ENCODE peak calls at places on chromosome 4, in five cellular contexts. U is vagina, H is RWPE1, N is astrocyte, Q is PC-3. X is an unnamed sample.

GRCh38 chr4:153246446-153247115 is 42.3 kb downstream of the TRIM2 start:
- DNase-seq in U (no peak), H (no peak), N (no peak), Q (no peak), X (no peak)

GRCh38 chr4:19514276-19515070 is 737.2 kb upstream of the SLIT2 start:
- DNase-seq in U (no peak), H (no peak), N (no peak), Q (no peak), X (no peak)

GRCh38 chr4:48223633-48224295 is 45.9 kb downstream of the TEC start:
- DNase-seq in U (no peak), H (peak; percentile 89), N (peak; percentile 10), Q (peak; percentile 90), X (no peak)

GRCh38 chr4:87973283-87974169 is 2.0 kb upstream of the SPP1 start:
- DNase-seq in U (no peak), H (peak; percentile 46), N (peak; percentile 94), Q (peak; percentile 70), X (peak; percentile 76)

GRCh38 chr4:15976456-15977096 is 13.6 kb upstream of the FGFBP2 start:
- DNase-seq in U (no peak), H (no peak), N (no peak), Q (no peak), X (no peak)

GRCh38 chr4:138275216-138275615 is 33.1 kb upstream of the SLC7A11 start:
- DNase-seq in U (no peak), H (no peak), N (no peak), Q (no peak), X (no peak)

GRCh38 chr4:8689741-8690140 is 97.2 kb downstream of the CPZ start:
- DNase-seq in U (no peak), H (no peak), N (no peak), Q (no peak), X (no peak)

GRCh38 chr4:138650917-138651564 is 364.5 kb upstream of the NOCT start:
- DNase-seq in U (no peak), H (peak; percentile 30), N (peak; percentile 96), Q (peak; percentile 25), X (peak; percentile 85)

GRCh38 chr4:80252953-80253352 is 13.5 kb upstream of the FGF5 start:
- DNase-seq in U (no peak), H (no peak), N (no peak), Q (no peak), X (no peak)

GRCh38 chr4:122131562-122132157 is 20.5 kb upstream of the BLTP1 start:
- DNase-seq in U (no peak), H (no peak), N (no peak), Q (no peak), X (no peak)

GRCh38 chr4:129532573-129532972 is 436.6 kb downstream of the C4orf33 start:
- DNase-seq in U (no peak), H (no peak), N (no peak), Q (no peak), X (no peak)

GRCh38 chr4:127604949-127605709 is 27.6 kb upstream of the INTU start:
- DNase-seq in U (no peak), H (peak; percentile 28), N (peak; percentile 12), Q (peak; percentile 51), X (no peak)

GRCh38 chr4:26397086-26397485 is 76.3 kb downstream of the RBPJ start:
- DNase-seq in U (no peak), H (no peak), N (no peak), Q (no peak), X (no peak)

GRCh38 chr4:165077034-165077578 is 23.4 kb downstream of the TRIM75 start:
- DNase-seq in U (no peak), H (no peak), N (no peak), Q (no peak), X (no peak)

GRCh38 chr4:54231419-54232150 is 2.5 kb downstream of the PDGFRA start:
- DNase-seq in U (no peak), H (no peak), N (peak; percentile 61), Q (no peak), X (peak; percentile 6)

GRCh38 chr4:107279729-107280128 is 243.6 kb upstream of the DKK2 start:
- DNase-seq in U (no peak), H (peak; percentile 28), N (peak; percentile 71), Q (peak; percentile 51), X (peak; percentile 19)

GRCh38 chr4:19327364-19327763 is 924.3 kb upstream of the SLIT2 start:
- DNase-seq in U (no peak), H (no peak), N (no peak), Q (no peak), X (peak; percentile 14)

GRCh38 chr4:183082053-183082452 is 17.0 kb upstream of the WWC2 start:
- DNase-seq in U (no peak), H (no peak), N (no peak), Q (no peak), X (no peak)

DNA sequence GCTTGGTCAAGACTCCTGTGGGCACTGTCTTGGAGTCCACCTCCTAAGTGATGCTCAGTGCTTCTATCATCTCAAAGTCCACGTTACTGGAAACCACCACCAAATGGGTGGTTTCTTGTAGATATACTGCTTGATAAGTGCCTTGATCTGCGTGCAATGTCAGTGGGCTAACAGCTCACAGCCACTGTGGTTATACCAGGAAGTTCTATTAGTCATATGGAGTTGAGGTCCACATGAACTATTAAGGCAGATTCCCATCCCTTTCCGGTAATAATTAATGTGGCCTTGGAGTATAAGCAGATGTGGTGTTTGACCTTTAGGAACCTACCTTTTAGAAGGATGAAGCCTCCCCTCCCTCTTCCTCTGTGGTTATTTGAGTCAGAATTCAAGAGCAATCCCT is 161.9 kb downstream of the ZNF518B start:
- DNase-seq in U (no peak), H (no peak), N (no peak), Q (no peak), X (no peak)
- H3K27ac ChIP-seq in U (no peak overlapping the region), H (no peak overlapping the region), N (no peak overlapping the region), Q (no peak overlapping the region), X (no peak overlapping the region)

GRCh38 chr4:41963105-41963504 is 18.5 kb upstream of the DCAF4L1 start:
- DNase-seq in U (no peak), H (peak; percentile 4), N (peak; percentile 5), Q (peak; percentile 47), X (peak; percentile 10)
- TF ChIP-seq CTCF in U (no peak), H (peak; percentile 24), N (peak; percentile 39), Q (peak; percentile 59), X (no peak)

DNA sequence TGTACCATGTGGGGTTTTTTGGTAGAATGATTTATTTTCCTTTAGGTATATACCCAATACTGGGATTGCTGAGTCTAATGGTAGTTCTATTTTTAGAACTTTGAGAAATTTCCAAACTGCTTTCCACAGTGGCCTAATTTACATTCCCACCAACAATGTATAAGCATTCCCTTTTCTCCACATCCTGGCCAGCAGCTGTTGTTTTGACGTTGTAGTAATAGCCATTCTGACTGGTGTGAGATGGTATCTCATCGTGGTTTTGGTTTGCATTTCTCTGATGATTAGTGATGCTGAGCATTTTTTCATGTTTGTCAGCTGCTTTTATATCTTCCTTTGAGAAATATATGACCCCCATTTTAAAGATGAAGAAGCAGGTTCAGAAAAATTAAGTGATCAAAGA is 153.7 kb downstream of the CBR4 start:
- DNase-seq in U (no peak), H (no peak), N (peak; percentile 97), Q (peak; percentile 16), X (peak; percentile 94)
- H3K27ac ChIP-seq in U (peak overlapping the region; percentile 77), H (no peak overlapping the region), N (peak overlapping the region; percentile 95), Q (no peak overlapping the region), X (peak overlapping the region; percentile 85)

DNA sequence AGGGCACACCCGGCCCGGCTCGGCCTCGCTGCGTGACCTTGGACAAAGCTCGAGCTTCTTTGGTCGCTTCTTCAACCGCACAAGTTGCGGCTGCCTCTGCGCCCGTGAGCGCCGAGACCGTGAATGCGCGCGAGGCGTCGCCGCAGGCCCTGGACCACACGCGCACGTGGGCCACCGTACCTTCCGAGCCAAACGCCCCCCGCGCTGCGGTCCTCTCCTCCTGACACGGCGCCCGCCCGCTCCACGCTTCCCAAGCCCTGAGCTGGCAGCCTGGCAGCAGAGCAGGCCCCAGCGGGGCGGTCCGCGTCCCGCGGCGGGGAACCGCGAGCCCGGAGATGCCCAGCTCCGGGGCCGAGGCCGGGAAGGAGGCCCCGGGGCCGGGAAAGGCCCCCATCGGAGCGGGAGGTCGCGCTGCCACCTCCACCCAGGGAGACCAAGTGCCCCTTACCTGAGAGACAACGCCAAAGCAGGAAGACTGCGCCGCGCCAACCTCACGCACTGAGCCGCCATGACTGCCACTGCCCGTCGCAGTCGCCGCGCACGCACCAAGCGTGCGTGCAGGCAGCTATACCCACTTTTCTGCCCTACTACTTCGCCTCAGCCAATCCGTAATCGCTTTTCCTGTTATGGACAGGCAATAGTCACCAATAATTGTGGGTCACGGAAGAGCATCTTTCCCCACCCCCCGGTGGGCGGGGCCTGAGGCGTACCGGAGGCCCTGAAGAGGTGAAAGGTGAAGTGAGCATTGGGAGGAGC is at the start of gene GRPEL1:
- DNase-seq in U (peak; percentile 99), H (peak; percentile 95), N (peak; percentile 96), Q (peak; percentile 99), X (peak; percentile 99)
- TF ChIP-seq CTCF in U (no peak), H (peak; percentile 33), N (no peak), Q (no peak), X (no peak)

GRCh38 chr4:95288552-95288951 is 260.2 kb downstream of the UNC5C start:
- DNase-seq in U (no peak), H (no peak), N (peak; percentile 37), Q (no peak), X (no peak)

GRCh38 chr4:95294291-95294690 is 254.5 kb downstream of the UNC5C start:
- DNase-seq in U (no peak), H (no peak), N (no peak), Q (no peak), X (no peak)

GRCh38 chr4:95293014-95293413 is 255.8 kb downstream of the UNC5C start:
- DNase-seq in U (no peak), H (no peak), N (peak; percentile 38), Q (no peak), X (no peak)

GRCh38 chr4:95289028-95289634 is 259.6 kb downstream of the UNC5C start:
- DNase-seq in U (no peak), H (peak; percentile 40), N (peak; percentile 64), Q (peak; percentile 39), X (peak; percentile 75)

GRCh38 chr4:95290702-95291101 is 258.1 kb downstream of the UNC5C start:
- DNase-seq in U (no peak), H (no peak), N (no peak), Q (no peak), X (no peak)
- H3K27ac ChIP-seq in U (no peak overlapping the region), H (no peak overlapping the region), N (no peak overlapping the region), Q (no peak overlapping the region), X (no peak overlapping the region)

GRCh38 chr4:73142995-73143547 is 73.6 kb upstream of the COX18 start:
- DNase-seq in U (no peak), H (no peak), N (no peak), Q (peak; percentile 14), X (no peak)
- TF ChIP-seq CTCF in U (no peak), H (peak; percentile 33), N (peak; percentile 22), Q (peak; percentile 66), X (peak; percentile 17)

DNA sequence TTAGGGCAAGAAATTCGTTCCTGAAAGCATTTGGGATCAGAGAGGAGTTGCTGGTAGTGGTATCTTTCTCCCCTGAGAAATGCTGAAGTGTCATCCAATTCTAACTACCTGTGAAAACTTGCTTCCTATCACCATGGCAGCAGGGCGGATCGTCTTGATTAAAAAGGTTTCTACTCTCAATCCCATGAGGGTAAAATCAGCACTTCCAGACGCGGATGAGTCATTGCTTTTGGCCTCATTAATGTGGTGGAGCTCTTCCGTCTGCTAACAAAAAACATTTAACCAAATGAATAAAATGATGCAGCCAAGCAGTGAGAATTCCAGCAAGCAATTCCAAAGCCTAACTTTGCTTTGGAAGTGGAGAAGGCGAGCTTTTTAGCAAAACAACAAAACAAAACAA is 325.6 kb downstream of the CAMK2D start:
- DNase-seq in U (no peak), H (peak; percentile 86), N (peak; percentile 92), Q (peak; percentile 67), X (peak; percentile 72)
- H3K27ac ChIP-seq in U (peak overlapping the region; percentile 73), H (no peak overlapping the region), N (peak overlapping the region; percentile 30), Q (peak overlapping the region; percentile 46), X (peak overlapping the region; percentile 56)